ENCODE peak calls at places on chromosomes 7 and 10, in six cellular contexts. One of them, this sample, is unnamed.

GRCh38 chr7:11620822-11621395 is 211.1 kb downstream of the THSD7A start:
- DNase-seq in stimulated activated CD8-positive, alpha-beta memory T cell treated with anti-CD3 and anti-CD28 coated beads, Interleukin-12 subunit alpha, Interleukin-12 subunit beta, amount 100 ng/mL, for 1 hour: no peak
- DNase-seq in activated CD4-positive, alpha-beta T cell treated with anti-CD3 and anti-CD28 coated beads, Interleukin-2, amount 50 U/mL, for 4 hours: no peak
- DNase-seq in neural crest cell: no peak
- DNase-seq in neuronal stem cell: no peak
- DNase-seq in activated gamma-delta T cell: no peak
- DNase-seq in this sample: no peak

GRCh38 chr10:4708123-4708759 is 117.8 kb upstream of the AKR1E2 start:
- DNase-seq in stimulated activated CD8-positive, alpha-beta memory T cell treated with anti-CD3 and anti-CD28 coated beads, Interleukin-12 subunit alpha, Interleukin-12 subunit beta, amount 100 ng/mL, for 1 hour: no peak
- DNase-seq in activated CD4-positive, alpha-beta T cell treated with anti-CD3 and anti-CD28 coated beads, Interleukin-2, amount 50 U/mL, for 4 hours: no peak
- DNase-seq in neural crest cell: no peak
- DNase-seq in neuronal stem cell: no peak
- DNase-seq in activated gamma-delta T cell: no peak
- DNase-seq in this sample: no peak

GRCh38 chr10:120741415-120741814 is 109.7 kb upstream of the WDR11 start:
- DNase-seq in stimulated activated CD8-positive, alpha-beta memory T cell treated with anti-CD3 and anti-CD28 coated beads, Interleukin-12 subunit alpha, Interleukin-12 subunit beta, amount 100 ng/mL, for 1 hour: no peak
- DNase-seq in activated CD4-positive, alpha-beta T cell treated with anti-CD3 and anti-CD28 coated beads, Interleukin-2, amount 50 U/mL, for 4 hours: no peak
- DNase-seq in neural crest cell: no peak
- DNase-seq in neuronal stem cell: no peak
- DNase-seq in activated gamma-delta T cell: no peak
- DNase-seq in this sample: no peak

GRCh38 chr7:149300751-149301150 is 38.8 kb downstream of the ZNF783 start:
- DNase-seq in stimulated activated CD8-positive, alpha-beta memory T cell treated with anti-CD3 and anti-CD28 coated beads, Interleukin-12 subunit alpha, Interleukin-12 subunit beta, amount 100 ng/mL, for 1 hour: no peak
- DNase-seq in activated CD4-positive, alpha-beta T cell treated with anti-CD3 and anti-CD28 coated beads, Interleukin-2, amount 50 U/mL, for 4 hours: no peak
- DNase-seq in neural crest cell: no peak
- DNase-seq in neuronal stem cell: no peak
- DNase-seq in activated gamma-delta T cell: no peak
- DNase-seq in this sample: no peak

GRCh38 chr7:32588657-32589056 is 93.4 kb downstream of the AVL9 start:
- DNase-seq in stimulated activated CD8-positive, alpha-beta memory T cell treated with anti-CD3 and anti-CD28 coated beads, Interleukin-12 subunit alpha, Interleukin-12 subunit beta, amount 100 ng/mL, for 1 hour: no peak
- DNase-seq in activated CD4-positive, alpha-beta T cell treated with anti-CD3 and anti-CD28 coated beads, Interleukin-2, amount 50 U/mL, for 4 hours: no peak
- DNase-seq in neural crest cell: no peak
- DNase-seq in neuronal stem cell: no peak
- DNase-seq in activated gamma-delta T cell: no peak
- DNase-seq in this sample: no peak

GRCh38 chr7:91671245-91671644 is 209.3 kb downstream of the MTERF1 start:
- DNase-seq in stimulated activated CD8-positive, alpha-beta memory T cell treated with anti-CD3 and anti-CD28 coated beads, Interleukin-12 subunit alpha, Interleukin-12 subunit beta, amount 100 ng/mL, for 1 hour: no peak
- DNase-seq in activated CD4-positive, alpha-beta T cell treated with anti-CD3 and anti-CD28 coated beads, Interleukin-2, amount 50 U/mL, for 4 hours: no peak
- DNase-seq in neural crest cell: no peak
- DNase-seq in neuronal stem cell: no peak
- DNase-seq in activated gamma-delta T cell: no peak
- DNase-seq in this sample: no peak

GRCh38 chr10:42753507-42754154 is 29.0 kb upstream of the BMS1 start:
- DNase-seq in stimulated activated CD8-positive, alpha-beta memory T cell treated with anti-CD3 and anti-CD28 coated beads, Interleukin-12 subunit alpha, Interleukin-12 subunit beta, amount 100 ng/mL, for 1 hour: no peak
- DNase-seq in activated CD4-positive, alpha-beta T cell treated with anti-CD3 and anti-CD28 coated beads, Interleukin-2, amount 50 U/mL, for 4 hours: no peak
- DNase-seq in neural crest cell: no peak
- DNase-seq in neuronal stem cell: peak; percentile 5
- DNase-seq in activated gamma-delta T cell: no peak
- DNase-seq in this sample: no peak

GRCh38 chr10:86969421-86970041 is 1.2 kb downstream of the ADIRF start:
- DNase-seq in stimulated activated CD8-positive, alpha-beta memory T cell treated with anti-CD3 and anti-CD28 coated beads, Interleukin-12 subunit alpha, Interleukin-12 subunit beta, amount 100 ng/mL, for 1 hour: no peak
- DNase-seq in activated CD4-positive, alpha-beta T cell treated with anti-CD3 and anti-CD28 coated beads, Interleukin-2, amount 50 U/mL, for 4 hours: no peak
- DNase-seq in neural crest cell: no peak
- DNase-seq in neuronal stem cell: no peak
- DNase-seq in activated gamma-delta T cell: no peak
- DNase-seq in this sample: no peak

GRCh38 chr10:47043928-47044544 is 132.8 kb downstream of the PTPN20 start:
- DNase-seq in stimulated activated CD8-positive, alpha-beta memory T cell treated with anti-CD3 and anti-CD28 coated beads, Interleukin-12 subunit alpha, Interleukin-12 subunit beta, amount 100 ng/mL, for 1 hour: no peak
- DNase-seq in activated CD4-positive, alpha-beta T cell treated with anti-CD3 and anti-CD28 coated beads, Interleukin-2, amount 50 U/mL, for 4 hours: no peak
- DNase-seq in neural crest cell: no peak
- DNase-seq in neuronal stem cell: no peak
- DNase-seq in activated gamma-delta T cell: no peak
- DNase-seq in this sample: no peak

GRCh38 chr7:8197994-8198698 is 63.8 kb downstream of the ICA1 start:
- DNase-seq in stimulated activated CD8-positive, alpha-beta memory T cell treated with anti-CD3 and anti-CD28 coated beads, Interleukin-12 subunit alpha, Interleukin-12 subunit beta, amount 100 ng/mL, for 1 hour: no peak
- DNase-seq in activated CD4-positive, alpha-beta T cell treated with anti-CD3 and anti-CD28 coated beads, Interleukin-2, amount 50 U/mL, for 4 hours: no peak
- DNase-seq in neural crest cell: no peak
- DNase-seq in neuronal stem cell: no peak
- DNase-seq in activated gamma-delta T cell: no peak
- DNase-seq in this sample: no peak

GRCh38 chr10:70621497-70622078 is 19.0 kb upstream of the PRF1 start:
- DNase-seq in stimulated activated CD8-positive, alpha-beta memory T cell treated with anti-CD3 and anti-CD28 coated beads, Interleukin-12 subunit alpha, Interleukin-12 subunit beta, amount 100 ng/mL, for 1 hour: no peak
- DNase-seq in activated CD4-positive, alpha-beta T cell treated with anti-CD3 and anti-CD28 coated beads, Interleukin-2, amount 50 U/mL, for 4 hours: no peak
- DNase-seq in neural crest cell: no peak
- DNase-seq in neuronal stem cell: no peak
- DNase-seq in activated gamma-delta T cell: no peak
- DNase-seq in this sample: no peak

GRCh38 chr10:59109826-59110225 is 66.6 kb upstream of the PHYHIPL start:
- DNase-seq in stimulated activated CD8-positive, alpha-beta memory T cell treated with anti-CD3 and anti-CD28 coated beads, Interleukin-12 subunit alpha, Interleukin-12 subunit beta, amount 100 ng/mL, for 1 hour: no peak
- DNase-seq in activated CD4-positive, alpha-beta T cell treated with anti-CD3 and anti-CD28 coated beads, Interleukin-2, amount 50 U/mL, for 4 hours: no peak
- DNase-seq in neural crest cell: no peak
- DNase-seq in neuronal stem cell: no peak
- DNase-seq in activated gamma-delta T cell: no peak
- DNase-seq in this sample: no peak

GRCh38 chr10:76009531-76009930 is 578.1 kb downstream of the LRMDA start:
- DNase-seq in stimulated activated CD8-positive, alpha-beta memory T cell treated with anti-CD3 and anti-CD28 coated beads, Interleukin-12 subunit alpha, Interleukin-12 subunit beta, amount 100 ng/mL, for 1 hour: no peak
- DNase-seq in activated CD4-positive, alpha-beta T cell treated with anti-CD3 and anti-CD28 coated beads, Interleukin-2, amount 50 U/mL, for 4 hours: no peak
- DNase-seq in neural crest cell: no peak
- DNase-seq in neuronal stem cell: no peak
- DNase-seq in activated gamma-delta T cell: no peak
- DNase-seq in this sample: no peak

GRCh38 chr10:104835422-104835821 is 194.3 kb downstream of the SORCS3 start:
- DNase-seq in stimulated activated CD8-positive, alpha-beta memory T cell treated with anti-CD3 and anti-CD28 coated beads, Interleukin-12 subunit alpha, Interleukin-12 subunit beta, amount 100 ng/mL, for 1 hour: no peak
- DNase-seq in activated CD4-positive, alpha-beta T cell treated with anti-CD3 and anti-CD28 coated beads, Interleukin-2, amount 50 U/mL, for 4 hours: no peak
- DNase-seq in neural crest cell: no peak
- DNase-seq in neuronal stem cell: no peak
- DNase-seq in activated gamma-delta T cell: no peak
- DNase-seq in this sample: no peak